ENCODE peak calls at places on chromosomes 13 and 19, in five cellular contexts. L is neural progenitor cell, Y is psoas muscle, M is mesendoderm, U is tibial artery. W is an unnamed sample.

GRCh38 chr19:4369888-4370260 is 26.5 kb downstream of the MPND start:
- DNase-seq in L (peak; percentile 59), Y (peak; percentile 42), M (peak; percentile 54), U (no peak), W (no peak)

GRCh38 chr19:57363734-57364181 is 407 bp downstream of the TRAPPC2B start:
- DNase-seq in L (no peak), Y (no peak), M (no peak), U (no peak), W (no peak)

GRCh38 chr13:110126391-110126961 is 180.5 kb downstream of the COL4A1 start:
- DNase-seq in L (peak; percentile 92), Y (peak; percentile 70), M (peak; percentile 85), U (peak; percentile 50), W (no peak)

GRCh38 chr13:75675421-75675820 is 39.3 kb downstream of the LMO7 start:
- DNase-seq in L (no peak), Y (no peak), M (no peak), U (no peak), W (no peak)

GRCh38 chr13:37492741-37493514 is 105.6 kb downstream of the POSTN start:
- DNase-seq in L (no peak), Y (no peak), M (no peak), U (no peak), W (no peak)

GRCh38 chr13:98286814-98287213 is 109.7 kb upstream of the RNF113B start:
- DNase-seq in L (no peak), Y (no peak), M (no peak), U (no peak), W (no peak)

GRCh38 chr19:51016798-51017683 is 2.5 kb downstream of the KLK10 start:
- DNase-seq in L (peak; percentile 80), Y (no peak), M (peak; percentile 90), U (no peak), W (no peak)

GRCh38 chr19:46147791-46148288 is at the start of gene IGFL2:
- DNase-seq in L (no peak), Y (no peak), M (no peak), U (no peak), W (no peak)

GRCh38 chr19:498591-498950 is 2.3 kb downstream of the MADCAM1 start:
- DNase-seq in L (no peak), Y (peak; percentile 4), M (no peak), U (no peak), W (no peak)

GRCh38 chr19:40807147-40808020 is 8.4 kb downstream of the EGLN2 start:
- DNase-seq in L (peak; percentile 51), Y (no peak), M (peak; percentile 85), U (no peak), W (no peak)

GRCh38 chr19:32067686-32068085 is 277.7 kb upstream of the ZNF507 start:
- DNase-seq in L (peak; percentile 80), Y (no peak), M (peak; percentile 84), U (no peak), W (no peak)

GRCh38 chr13:33445024-33445423 is 159.5 kb upstream of the STARD13 start:
- DNase-seq in L (no peak), Y (no peak), M (no peak), U (no peak), W (no peak)

GRCh38 chr19:47021536-47022139 is 2.0 kb downstream of the NPAS1 start:
- DNase-seq in L (peak; percentile 69), Y (no peak), M (peak; percentile 45), U (no peak), W (no peak)

GRCh38 chr13:101449971-101450748 is 2.3 kb upstream of the ITGBL1 start:
- DNase-seq in L (no peak), Y (no peak), M (no peak), U (no peak), W (no peak)

DNA sequence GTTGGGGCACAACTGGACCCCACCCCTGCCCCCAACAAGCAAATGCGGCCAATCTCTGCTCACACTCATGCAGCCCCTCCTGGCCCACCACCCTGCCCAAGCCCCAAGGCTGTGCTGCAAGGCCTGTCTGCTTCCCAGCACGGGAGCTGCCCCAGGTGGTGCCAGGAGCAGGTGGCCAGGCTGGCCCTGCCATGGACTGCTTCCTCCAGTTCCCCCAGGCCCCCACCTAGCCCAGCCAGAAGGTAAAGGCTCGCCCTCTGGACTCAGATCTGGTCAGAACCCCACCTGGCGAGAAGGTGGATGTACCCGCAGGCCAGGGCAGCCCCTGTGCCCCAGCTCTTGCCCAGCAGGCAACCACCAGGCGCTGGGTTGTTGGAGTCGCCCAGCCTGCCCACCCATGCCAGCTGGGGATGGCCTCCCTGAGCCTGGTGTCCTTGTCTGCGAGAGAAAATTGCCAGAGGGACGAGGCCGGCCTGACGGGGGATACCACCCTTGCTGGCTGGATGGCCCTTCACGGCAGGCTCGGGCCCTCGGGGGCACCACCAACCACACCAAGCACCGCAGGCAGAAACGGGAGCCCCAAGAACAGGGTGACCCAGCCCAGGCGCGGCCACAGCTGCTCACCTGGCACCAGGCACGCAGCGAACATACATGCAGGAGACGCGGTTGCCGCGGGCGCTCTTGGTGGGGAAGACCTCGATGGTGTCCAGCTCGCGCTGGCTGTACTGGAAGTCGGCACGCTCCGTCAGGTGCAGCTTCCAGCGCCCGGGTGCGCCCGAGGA is 4.5 kb downstream of the ABHD17A start:
- DNase-seq in L (no peak), Y (no peak), M (no peak), U (no peak), W (no peak)
- H3K27ac ChIP-seq in L (no peak overlapping the region), Y (peak overlapping the region; percentile 23), M (no peak overlapping the region), U (no peak overlapping the region), W (no peak overlapping the region)

GRCh38 chr13:23320926-23321533 is 112.5 kb downstream of the SACS start:
- DNase-seq in L (no peak), Y (no peak), M (no peak), U (no peak), W (no peak)

GRCh38 chr13:23323946-23324709 is 109.4 kb downstream of the SACS start:
- DNase-seq in L (peak; percentile 20), Y (no peak), M (peak; percentile 3), U (no peak), W (no peak)

GRCh38 chr13:23322353-23323336 is 110.9 kb downstream of the SACS start:
- DNase-seq in L (no peak), Y (no peak), M (no peak), U (no peak), W (no peak)

GRCh38 chr13:23319915-23320224 is 113.6 kb downstream of the SACS start:
- DNase-seq in L (no peak), Y (no peak), M (no peak), U (no peak), W (no peak)

GRCh38 chr13:23321534-23322241 is 111.8 kb downstream of the SACS start:
- DNase-seq in L (no peak), Y (peak; percentile 77), M (no peak), U (peak; percentile 64), W (peak; percentile 92)
- H3K4me1 ChIP-seq in L (peaks cover 11% of the 10 kb centered on the region), Y (peaks cover 26% of the 10 kb centered on the region), M (no peaks in the 10 kb centered on the region), U (no peaks in the 10 kb centered on the region), W (peaks cover 7% of the 10 kb centered on the region)

GRCh38 chr19:18796239-18796638 is 5.1 kb upstream of the COMP start:
- DNase-seq in L (no peak), Y (no peak), M (no peak), U (no peak), W (no peak)

GRCh38 chr19:18794029-18794313 is 2.9 kb upstream of the COMP start:
- DNase-seq in L (no peak), Y (no peak), M (no peak), U (no peak), W (no peak)

GRCh38 chr19:18795540-18795939 is 4.4 kb upstream of the COMP start:
- DNase-seq in L (peak; percentile 64), Y (peak; percentile 64), M (peak; percentile 35), U (no peak), W (no peak)

GRCh38 chr19:18793144-18794028 is 2.3 kb upstream of the COMP start:
- DNase-seq in L (no peak), Y (no peak), M (no peak), U (no peak), W (no peak)

GRCh38 chr19:18794692-18795091 is 3.6 kb upstream of the COMP start:
- DNase-seq in L (no peak), Y (no peak), M (no peak), U (no peak), W (no peak)
- H3K27me3 ChIP-seq in L (peaks cover 100% of the 10 kb centered on the region), Y (no peaks in the 10 kb centered on the region), M (peaks cover 33% of the 10 kb centered on the region), U (peaks cover 74% of the 10 kb centered on the region), W (no peaks in the 10 kb centered on the region)

DNA sequence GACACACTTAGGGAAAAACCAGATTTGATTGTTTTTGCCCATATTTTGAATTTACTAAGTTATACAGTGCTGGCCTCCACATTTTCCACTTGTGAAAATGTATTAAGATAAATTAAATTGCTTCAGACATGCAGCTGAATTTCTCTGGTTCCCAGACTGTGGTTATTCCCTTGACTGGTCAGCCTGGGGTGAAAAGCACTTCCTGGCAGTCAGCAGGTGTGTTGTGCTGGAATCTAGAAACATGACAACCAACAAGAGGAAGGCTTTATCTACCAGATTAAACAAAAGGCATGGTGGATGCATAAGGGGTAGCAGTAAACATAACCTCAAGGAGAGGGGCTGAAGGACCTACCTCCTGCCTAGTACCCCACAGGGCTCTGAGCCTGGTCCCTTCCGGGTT is 133.2 kb downstream of the LACC1 start:
- DNase-seq in L (no peak), Y (no peak), M (no peak), U (no peak), W (no peak)
- H3K27ac ChIP-seq in L (no peak overlapping the region), Y (peak overlapping the region; percentile 42), M (no peak overlapping the region), U (peak overlapping the region; percentile 17), W (no peak overlapping the region)

DNA sequence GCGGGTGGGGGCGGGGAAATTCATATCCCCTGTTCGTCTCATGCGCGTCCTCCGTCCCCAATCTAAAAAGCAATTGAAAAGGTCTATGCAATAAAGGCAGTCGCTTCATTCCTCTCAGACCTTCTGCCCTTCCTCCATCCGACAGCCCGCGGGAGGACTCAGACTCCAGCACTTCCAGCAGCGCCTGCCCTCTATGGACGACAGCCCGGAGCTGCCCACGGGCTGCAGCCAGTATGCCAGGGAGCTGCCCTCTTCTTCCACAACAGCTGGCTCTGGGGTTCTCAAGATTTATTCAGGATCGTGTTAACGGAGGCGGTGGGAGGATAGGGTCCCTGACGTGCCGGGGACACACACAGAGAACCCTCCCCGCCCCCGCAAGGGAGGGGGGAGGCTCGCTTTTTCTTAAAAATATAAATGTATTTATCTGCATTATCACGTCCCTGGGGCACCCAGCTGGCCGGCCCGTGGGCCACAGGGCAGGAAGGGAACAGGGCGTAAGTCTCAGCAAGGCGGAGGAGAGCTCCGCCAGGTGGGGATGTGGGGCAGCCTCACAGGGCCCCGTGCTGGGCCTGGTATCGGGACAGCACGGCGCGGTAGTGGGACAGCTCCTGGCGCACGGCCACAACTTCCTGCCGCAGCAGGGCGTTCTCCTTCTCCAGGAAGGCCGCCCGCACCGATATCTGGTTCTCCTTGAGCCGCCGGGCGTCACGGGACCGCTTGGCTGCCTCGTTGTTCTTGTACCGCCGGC is 6.7 kb downstream of the DBP start:
- DNase-seq in L (peak; percentile 80), Y (peak; percentile 68), M (peak; percentile 90), U (peak; percentile 74), W (peak; percentile 91)
- H3K4me1 ChIP-seq in L (peaks cover 23% of the 10 kb centered on the region), Y (peaks cover 49% of the 10 kb centered on the region), M (peaks cover 12% of the 10 kb centered on the region), U (no peaks in the 10 kb centered on the region), W (no peaks in the 10 kb centered on the region)

W was measured in aorta.